ENCODE peak calls at places on chromosomes 13 and 19, in five cellular contexts. N is keratinocyte, G is glutamatergic neuron, K is astrocyte of the spinal cord, I is dorsolateral prefrontal cortex. M is an unnamed sample.

GRCh38 chr19:32464279-32464678 is 58.7 kb downstream of the DPY19L3 start:
- DNase-seq in K (peak), N (no peak), G (no peak), I (no peak), M (no peak)

GRCh38 chr13:20843177-20843576 is 59.4 kb downstream of the XPO4 start:
- DNase-seq in I (no peak), K (peak), G (no peak), N (no peak), M (no peak)

GRCh38 chr19:43465468-43466120 is at the start of gene LYPD3:
- DNase-seq in N (peak), I (no peak), G (no peak), K (no peak), M (no peak)

GRCh38 chr19:756232-756631 is 5.3 kb downstream of the MISP start:
- DNase-seq in G (no peak), I (no peak), K (peak), N (no peak), M (no peak)

GRCh38 chr19:7004313-7004931 is 16.8 kb downstream of the MBD3L2B start:
- DNase-seq in K (peak), G (no peak), I (no peak), N (no peak), M (peak)

GRCh38 chr13:110330491-110331001 is 23.5 kb downstream of the COL4A2 start:
- DNase-seq in N (no peak), G (no peak), K (peak), I (no peak), M (no peak)

GRCh38 chr13:36712785-36713184 is 39.0 kb downstream of the SERTM1 start:
- DNase-seq in N (no peak), I (no peak), G (no peak), K (peak), M (no peak)

GRCh38 chr13:82822935-82823334 is 1059.3 kb downstream of the SLITRK1 start:
- DNase-seq in N (no peak), I (no peak), K (no peak), G (no peak), M (no peak)

GRCh38 chr19:29810504-29810871 is 1.3 kb upstream of the CCNE1 start:
- DNase-seq in I (no peak), K (no peak), G (no peak), N (peak), M (no peak)

GRCh38 chr19:48186015-48186414 is 15.5 kb downstream of the ZSWIM9 start:
- DNase-seq in G (no peak), N (no peak), K (no peak), I (no peak), M (no peak)

GRCh38 chr19:11268783-11269267 is 6.5 kb upstream of the DOCK6 start:
- DNase-seq in G (peak), I (no peak), K (peak), N (no peak), M (no peak)

GRCh38 chr19:12913871-12914690 is 5.0 kb downstream of the SYCE2 start:
- DNase-seq in N (no peak), I (no peak), G (no peak), K (no peak), M (no peak)

GRCh38 chr13:105908581-105908980 is 626.9 kb downstream of the EFNB2 start:
- DNase-seq in N (no peak), K (peak), I (no peak), G (no peak), M (no peak)

GRCh38 chr13:52804202-52804641 is 44.2 kb downstream of the PCDH8 start:
- DNase-seq in I (no peak), N (no peak), K (no peak), G (no peak), M (no peak)

GRCh38 chr19:31286491-31286890 is 62.7 kb downstream of the TSHZ3 start:
- DNase-seq in I (no peak), K (no peak), G (no peak), N (no peak), M (no peak)

GRCh38 chr19:51644636-51645271 is 1.9 kb downstream of the SIGLEC14 start:
- DNase-seq in N (no peak), G (no peak), I (no peak), K (no peak), M (no peak)

GRCh38 chr13:75021151-75021550 is 460.8 kb downstream of the TBC1D4 start:
- DNase-seq in N (no peak), I (no peak), G (no peak), K (no peak), M (no peak)

GRCh38 chr13:40442191-40442590 is 224.2 kb downstream of the FOXO1 start:
- DNase-seq in N (no peak), K (no peak), G (peak), I (no peak), M (no peak)

GRCh38 chr19:46428278-46429141 is at the start of gene PNMA8C:
- DNase-seq in K (peak), I (peak), N (no peak), G (peak), M (peak)

GRCh38 chr13:41133951-41134350 is 1.3 kb upstream of the KBTBD6 start:
- DNase-seq in I (no peak), K (no peak), G (no peak), N (no peak), M (no peak)

GRCh38 chr13:73138276-73138950 is 79.6 kb downstream of the KLF5 start:
- DNase-seq in I (no peak), K (peak), G (no peak), N (no peak), M (peak)

GRCh38 chr13:66835040-66835628 is 395.0 kb downstream of the PCDH9 start:
- DNase-seq in G (peak), N (no peak), K (peak), I (peak), M (peak)

GRCh38 chr19:49468199-49468598 is 5.8 kb upstream of the FLT3LG start:
- DNase-seq in K (no peak), N (peak), I (no peak), G (no peak), M (no peak)

GRCh38 chr19:53655042-53655665 is 23.4 kb downstream of the DPRX start:
- DNase-seq in N (no peak), G (no peak), I (no peak), K (no peak), M (no peak)

GRCh38 chr13:112759834-112760233 is 70.0 kb downstream of the ATP11A start:
- DNase-seq in N (no peak), G (no peak), K (no peak), I (no peak), M (no peak)

GRCh38 chr13:86900906-86901305 is 770.3 kb upstream of the SLITRK5 start:
- DNase-seq in G (no peak), K (no peak), N (no peak), I (no peak), M (no peak)

GRCh38 chr13:28438598-28439334 is 56.2 kb downstream of the FLT1 start:
- DNase-seq in N (no peak), G (no peak), I (no peak), K (no peak), M (no peak)

GRCh38 chr13:112990783-112991182 is 21.8 kb downstream of the MCF2L start:
- DNase-seq in G (no peak), K (no peak), I (no peak), N (no peak), M (no peak)

GRCh38 chr13:114244637-114245036 is 9.9 kb downstream of the CDC16 start:
- DNase-seq in G (no peak), K (no peak), I (no peak), N (no peak), M (no peak)
- TF ChIP-seq CTCF in G (no peak), K (no peak), I (no peak), N (no peak), M (no peak)

DNA sequence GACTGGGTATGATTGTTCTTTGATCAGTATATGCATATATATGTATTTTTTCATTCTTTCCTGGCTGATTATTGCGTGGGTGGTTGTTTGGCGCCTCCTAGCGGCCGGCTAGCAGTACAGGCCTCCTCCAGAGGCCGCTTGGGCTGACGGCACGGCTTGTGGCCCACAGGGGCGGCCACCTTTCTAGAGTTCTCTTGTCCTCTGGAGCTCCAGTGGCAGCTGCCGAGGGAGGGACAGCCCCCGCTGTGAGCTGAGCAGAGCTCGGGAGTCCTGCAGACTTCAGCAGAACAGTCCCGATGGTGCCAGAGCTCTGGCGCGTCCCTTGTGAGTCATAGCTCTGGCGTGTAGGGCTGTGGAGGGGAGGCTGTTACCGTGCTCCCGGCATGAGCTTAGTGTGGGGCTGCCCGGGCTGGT is 22.5 kb upstream of the ZNF429 start:
- DNase-seq in G (peak), I (peak), K (peak), N (no peak), M (no peak)
- TF ChIP-seq CTCF in G (peak), I (peak), K (peak), N (peak), M (no peak)

DNA sequence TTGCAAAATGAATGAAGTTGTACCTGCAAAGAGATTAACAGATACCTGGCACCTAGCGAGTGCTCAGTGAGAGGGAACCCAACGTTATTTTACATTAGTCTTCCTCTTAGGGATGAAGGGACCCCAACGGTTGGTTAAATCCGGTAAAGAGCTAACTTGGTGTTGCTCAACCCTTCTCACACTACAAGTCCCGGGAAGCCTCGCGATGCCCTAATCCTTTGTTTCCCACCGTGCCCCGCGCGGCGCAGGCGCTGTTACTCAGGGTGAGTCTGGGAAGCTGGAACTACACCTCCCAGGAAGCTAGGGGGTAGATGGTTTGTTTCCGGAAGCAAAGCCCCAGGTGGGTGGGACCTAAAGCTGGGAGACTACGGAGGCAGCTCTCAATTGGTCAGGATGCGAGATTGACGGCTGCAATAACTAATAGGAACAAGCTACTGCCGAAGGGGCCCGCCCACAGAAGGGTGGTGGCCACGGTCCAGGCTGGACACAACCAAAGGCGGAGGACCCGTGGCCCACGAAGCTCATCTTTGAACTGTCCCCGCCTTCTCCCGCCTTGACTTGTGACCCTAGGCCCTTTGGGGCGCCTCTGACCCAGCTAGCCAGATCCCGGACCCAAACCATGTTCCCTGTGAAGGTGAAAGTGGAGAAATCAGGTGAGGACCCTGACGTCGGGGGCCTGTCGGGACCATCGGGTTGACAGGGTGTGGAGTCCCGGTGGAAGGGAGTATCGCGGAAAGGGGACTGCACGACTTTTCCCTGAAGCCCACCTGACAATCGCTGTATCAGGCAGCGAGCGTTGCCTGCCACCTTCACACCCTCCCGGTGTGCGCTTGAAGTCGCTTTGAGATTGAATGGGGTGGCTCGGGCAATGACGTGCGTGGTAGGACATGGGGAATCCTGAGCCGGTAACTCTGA is at the start of gene LIN37:
- DNase-seq in K (peak), G (peak), I (peak), N (peak), M (peak)
- TF ChIP-seq CTCF in K (no peak), G (no peak), I (peak), N (no peak), M (no peak)

GRCh38 chr13:100879255-100879654 is 204.7 kb upstream of the TMTC4 start:
- DNase-seq in I (no peak), N (no peak), K (no peak), G (no peak), M (no peak)
- TF ChIP-seq CTCF in I (no peak), N (no peak), K (no peak), G (no peak), M (no peak)

GRCh38 chr13:46211521-46212351 is at the start of gene LRRC63:
- DNase-seq in G (peak), I (peak), K (peak), N (no peak), M (peak)
- TF ChIP-seq CTCF in G (no peak), I (no peak), K (no peak), N (no peak), M (no peak)

GRCh38 chr19:38374332-38375097 is at the start of gene PSMD8:
- DNase-seq in G (peak), K (peak), N (peak), I (peak), M (peak)
- TF ChIP-seq CTCF in G (no peak), K (peak), N (peak), I (peak), M (no peak)